ENCODE peak calls at places on chromosomes 5 and 9, in six cellular contexts. W is astrocyte of the spinal cord, X is ACHN, Y is nephron progenitor cell, I is IMR-90, D is HEK293T. Q is an unnamed sample.

GRCh38 chr5:36881304-36881703 is 4.7 kb downstream of the NIPBL start:
- DNase-seq in W (no peak), X (no peak), Y (no peak), I (no peak), D (no peak), Q (no peak)

GRCh38 chr9:78298046-78298511 is 1.2 kb downstream of the PSAT1 start:
- DNase-seq in W (no peak), X (no peak), Y (peak; percentile 47), I (no peak), D (peak; percentile 55), Q (no peak)

GRCh38 chr5:157857821-157858526 is 971 bp downstream of the CLINT1 start:
- DNase-seq in W (peak; percentile 20), X (peak; percentile 42), Y (no peak), I (peak; percentile 21), D (no peak), Q (no peak)

GRCh38 chr5:154858972-154859950 is 834 bp downstream of the CNOT8 start:
- DNase-seq in W (no peak), X (peak; percentile 11), Y (no peak), I (no peak), D (no peak), Q (no peak)

GRCh38 chr9:133986061-133986460 is 6.1 kb downstream of the VAV2 start:
- DNase-seq in W (no peak), X (no peak), Y (no peak), I (no peak), D (no peak), Q (no peak)

GRCh38 chr5:138955013-138955660 is 80.0 kb upstream of the LRRTM2 start:
- DNase-seq in W (no peak), X (no peak), Y (no peak), I (peak; percentile 22), D (no peak), Q (no peak)

GRCh38 chr5:135719428-135720063 is 114.9 kb upstream of the SLC25A48 start:
- DNase-seq in W (no peak), X (no peak), Y (no peak), I (no peak), D (no peak), Q (no peak)

GRCh38 chr5:88034520-88034919 is 234.1 kb downstream of the TMEM161B start:
- DNase-seq in W (no peak), X (no peak), Y (no peak), I (no peak), D (no peak), Q (no peak)

GRCh38 chr5:11608530-11608929 is 295.7 kb downstream of the CTNND2 start:
- DNase-seq in W (no peak), X (no peak), Y (no peak), I (no peak), D (no peak), Q (no peak)

GRCh38 chr9:129944501-129945116 is 98.4 kb downstream of the FNBP1 start:
- DNase-seq in W (no peak), X (no peak), Y (no peak), I (no peak), D (no peak), Q (no peak)

GRCh38 chr5:173395257-173395932 is 67.2 kb upstream of the STC2 start:
- DNase-seq in W (peak; percentile 55), X (peak; percentile 17), Y (no peak), I (peak; percentile 85), D (no peak), Q (no peak)

GRCh38 chr9:102461441-102461840 is 533.7 kb upstream of the CYLC2 start:
- DNase-seq in W (peak; percentile 7), X (no peak), Y (no peak), I (no peak), D (no peak), Q (no peak)

GRCh38 chr9:93267681-93268505 is 84.0 kb downstream of the WNK2 start:
- DNase-seq in W (no peak), X (no peak), Y (no peak), I (no peak), D (no peak), Q (peak; percentile 6)

GRCh38 chr9:68894502-68894901 is 119.4 kb downstream of the PRKACG start:
- DNase-seq in W (no peak), X (no peak), Y (no peak), I (no peak), D (no peak), Q (no peak)

GRCh38 chr5:153752890-153753289 is 262.4 kb downstream of the GRIA1 start:
- DNase-seq in W (no peak), X (no peak), Y (no peak), I (no peak), D (no peak), Q (no peak)

GRCh38 chr5:5296061-5296460 is 126.4 kb upstream of the ICE1 start:
- DNase-seq in W (no peak), X (no peak), Y (no peak), I (no peak), D (no peak), Q (no peak)

GRCh38 chr5:73591698-73592501 is 26.4 kb downstream of the UTP15 start:
- DNase-seq in W (peak; percentile 40), X (peak; percentile 26), Y (no peak), I (peak; percentile 79), D (no peak), Q (no peak)

GRCh38 chr5:389197-389821 is 53.7 kb upstream of the EXOC3 start:
- DNase-seq in W (no peak), X (no peak), Y (no peak), I (no peak), D (no peak), Q (no peak)

GRCh38 chr9:103407260-103407659 is 412.1 kb downstream of the CYLC2 start:
- DNase-seq in W (no peak), X (no peak), Y (no peak), I (no peak), D (no peak), Q (no peak)

GRCh38 chr5:2651116-2651515 is 100.4 kb downstream of the IRX2 start:
- DNase-seq in W (no peak), X (no peak), Y (no peak), I (no peak), D (no peak), Q (no peak)

GRCh38 chr9:34620061-34620994 is at the start of gene DCTN3:
- DNase-seq in W (peak; percentile 94), X (peak; percentile 89), Y (peak; percentile 86), I (peak; percentile 94), D (peak; percentile 97), Q (peak; percentile 94)

GRCh38 chr5:158991391-158991790 is 108.3 kb downstream of the EBF1 start:
- DNase-seq in W (no peak), X (no peak), Y (no peak), I (peak; percentile 6), D (no peak), Q (no peak)

GRCh38 chr9:97704327-97704677 is 7.2 kb upstream of the XPA start:
- DNase-seq in W (no peak), X (no peak), Y (no peak), I (peak; percentile 10), D (no peak), Q (no peak)

GRCh38 chr5:20538341-20538740 is 550.3 kb upstream of the CDH18 start:
- DNase-seq in W (no peak), X (no peak), Y (no peak), I (no peak), D (no peak), Q (no peak)

GRCh38 chr5:53560506-53561191 is at the start of gene NDUFS4:
- DNase-seq in W (peak; percentile 91), X (peak; percentile 82), Y (peak; percentile 81), I (peak; percentile 95), D (peak; percentile 68), Q (peak; percentile 91)

GRCh38 chr5:2863675-2864433 is 112.4 kb upstream of the IRX2 start:
- DNase-seq in W (no peak), X (no peak), Y (no peak), I (no peak), D (no peak), Q (no peak)

GRCh38 chr5:68652507-68652906 is 437.0 kb downstream of the PIK3R1 start:
- DNase-seq in W (peak; percentile 5), X (no peak), Y (no peak), I (no peak), D (no peak), Q (peak; percentile 23)

Q was measured in mucosa of gallbladder.